ENCODE peak calls at places on chromosome X, in four cellular contexts. L is EH; U is effector memory CD8-positive, alpha-beta T cell; S is nucleus accumbens. P is an unnamed sample.

GRCh38 chrX:17674611-17675010 is 62.7 kb upstream of the SCML1 start:
- DNase-seq in U (no peak), S (no peak), L (no peak), P (no peak)

GRCh38 chrX:20270557-20270880 is 3.8 kb upstream of the RPS6KA3 start:
- DNase-seq in U (no peak), S (no peak), L (peak; percentile 37), P (no peak)

GRCh38 chrX:9539611-9540387 is 74.9 kb downstream of the TBL1X start:
- DNase-seq in S (no peak), U (no peak), L (no peak), P (no peak)

GRCh38 chrX:868248-868647 is 237.7 kb downstream of the SHOX start:
- DNase-seq in L (no peak), U (no peak), S (no peak), P (no peak)

GRCh38 chrX:14941301-14941700 is 68.1 kb downstream of the MOSPD2 start:
- DNase-seq in U (no peak), S (no peak), L (no peak), P (no peak)

GRCh38 chrX:39955621-39956020 is 142.1 kb downstream of the BCOR start:
- DNase-seq in U (no peak), L (peak; percentile 19), S (no peak), P (no peak)

GRCh38 chrX:96438803-96439202 is 245.8 kb upstream of the DIAPH2 start:
- DNase-seq in U (no peak), S (no peak), L (no peak), P (no peak)

GRCh38 chrX:9706426-9706825 is 59.2 kb downstream of the GPR143 start:
- DNase-seq in L (no peak), S (no peak), U (no peak), P (no peak)

GRCh38 chrX:31287861-31288260 is 216.0 kb upstream of the FTHL17 start:
- DNase-seq in S (no peak), U (no peak), L (no peak), P (no peak)

GRCh38 chrX:71052721-71053120 is 15.4 kb downstream of the SNX12 start:
- DNase-seq in U (no peak), S (no peak), L (no peak), P (no peak)

GRCh38 chrX:72105436-72105835 is 26.3 kb downstream of the RTL5 start:
- DNase-seq in L (no peak), S (no peak), U (peak; percentile 67), P (no peak)

GRCh38 chrX:123629502-123629901 is 103.3 kb downstream of the THOC2 start:
- DNase-seq in S (no peak), L (no peak), U (no peak), P (no peak)

GRCh38 chrX:31663172-31663571 is 591.3 kb upstream of the FTHL17 start:
- DNase-seq in U (no peak), S (no peak), L (no peak), P (no peak)

GRCh38 chrX:68556036-68556435 is 57.2 kb downstream of the YIPF6 start:
- DNase-seq in S (no peak), U (no peak), L (no peak), P (no peak)

GRCh38 chrX:1212532-1212931 is at the start of gene CRLF2:
- DNase-seq in U (no peak), L (peak; percentile 30), S (no peak), P (no peak)

GRCh38 chrX:31443654-31444053 is 371.8 kb upstream of the FTHL17 start:
- DNase-seq in U (no peak), S (no peak), L (no peak), P (no peak)

GRCh38 chrX:65871671-65872311 is 168.1 kb downstream of the VSIG4 start:
- DNase-seq in U (no peak), S (no peak), L (peak; percentile 0), P (no peak)

GRCh38 chrX:13808293-13808692 is 8.6 kb downstream of the GPM6B start:
- DNase-seq in S (no peak), L (no peak), U (no peak), P (no peak)

GRCh38 chrX:125298871-125299270 is 20.8 kb upstream of the TEX13C start:
- DNase-seq in S (no peak), U (no peak), L (no peak), P (no peak)

P was measured in globus pallidus.